ENCODE peak calls at places on chromosomes 2 and 18, in six cellular contexts. F is bronchial epithelial cell, X is OCI-LY7, C is choroid plexus epithelial cell, G is fibroblast of pulmonary artery, L is body of pancreas. U is an unnamed sample.

GRCh38 chr2:205700331-205701132 is 18.2 kb downstream of the NRP2 start:
- DNase-seq in F (peak), X (peak), C (peak), G (peak), L (no peak), U (no peak)

GRCh38 chr2:54629914-54630609 is 93.4 kb upstream of the EML6 start:
- DNase-seq in F (peak), X (no peak), C (peak), G (peak), L (peak), U (no peak)

GRCh38 chr2:100577777-100578176 is 15.0 kb downstream of the PDCL3 start:
- DNase-seq in F (peak), X (no peak), C (no peak), G (no peak), L (no peak), U (no peak)

GRCh38 chr2:208064220-208064951 is 39.1 kb upstream of the PLEKHM3 start:
- DNase-seq in F (peak), X (no peak), C (peak), G (peak), L (no peak), U (peak)

GRCh38 chr2:36871068-36871707 is 95.1 kb downstream of the STRN start:
- DNase-seq in F (peak), X (no peak), C (no peak), G (no peak), L (no peak), U (no peak)

GRCh38 chr2:47488870-47489584 is 86.1 kb downstream of the MSH2 start:
- DNase-seq in F (peak), X (no peak), C (peak), G (peak), L (peak), U (no peak)

GRCh38 chr2:43707255-43707654 is 31.0 kb upstream of the C1GALT1C1L start:
- DNase-seq in F (peak), X (no peak), C (peak), G (peak), L (peak), U (no peak)

GRCh38 chr2:136116813-136117390 is 1.0 kb downstream of the CXCR4 start:
- DNase-seq in F (no peak), X (peak), C (no peak), G (no peak), L (no peak), U (peak)

GRCh38 chr2:207632575-207633492 is 7.6 kb upstream of the METTL21A start:
- DNase-seq in F (peak), X (no peak), C (peak), G (peak), L (no peak), U (no peak)

GRCh38 chr18:12271376-12272235 is 17.4 kb downstream of the CIDEA start:
- DNase-seq in F (peak), X (peak), C (peak), G (peak), L (peak), U (peak)

GRCh38 chr2:133411857-133412256 is 156.4 kb downstream of the NCKAP5 start:
- DNase-seq in F (no peak), X (no peak), C (no peak), G (no peak), L (no peak), U (no peak)

GRCh38 chr2:32011566-32011960 is 755 bp upstream of the MEMO1 start:
- DNase-seq in F (no peak), X (peak), C (no peak), G (no peak), L (no peak), U (no peak)

GRCh38 chr18:473687-474265 is 26.7 kb downstream of the COLEC12 start:
- DNase-seq in F (no peak), X (no peak), C (no peak), G (peak), L (no peak), U (no peak)

GRCh38 chr18:76262956-76263955 is 231.8 kb downstream of the ZNF516 start:
- DNase-seq in F (no peak), X (no peak), C (no peak), G (no peak), L (no peak), U (no peak)

GRCh38 chr2:175366814-175367213 is 185.3 kb upstream of the ATP5MC3 start:
- DNase-seq in F (peak), X (peak), C (peak), G (peak), L (no peak), U (no peak)

GRCh38 chr2:64730551-64731305 is 77.0 kb upstream of the SERTAD2 start:
- DNase-seq in F (peak), X (peak), C (peak), G (peak), L (peak), U (peak)

GRCh38 chr18:76886112-76886511 is 63.8 kb downstream of the ZNF236 start:
- DNase-seq in F (no peak), X (no peak), C (no peak), G (no peak), L (no peak), U (no peak)

GRCh38 chr2:129936334-129936934 is 43.0 kb upstream of the RAB6C start:
- DNase-seq in F (peak), X (no peak), C (no peak), G (no peak), L (peak), U (no peak)

GRCh38 chr18:26482567-26482966 is 65.8 kb downstream of the KCTD1 start:
- DNase-seq in F (no peak), X (no peak), C (no peak), G (no peak), L (no peak), U (no peak)

GRCh38 chr18:41872206-41872605 is 82.8 kb upstream of the PIK3C3 start:
- DNase-seq in F (no peak), X (no peak), C (no peak), G (no peak), L (no peak), U (no peak)

GRCh38 chr2:71884303-71885042 is 263.2 kb downstream of the CYP26B1 start:
- DNase-seq in F (peak), X (no peak), C (peak), G (peak), L (peak), U (no peak)

GRCh38 chr2:144583741-144584453 is 64.0 kb upstream of the ZEB2 start:
- DNase-seq in F (peak), X (no peak), C (peak), G (peak), L (no peak), U (no peak)

GRCh38 chr2:55063713-55064323 is 13.6 kb upstream of the RTN4 start:
- DNase-seq in F (no peak), X (peak), C (no peak), G (no peak), L (no peak), U (no peak)

GRCh38 chr2:30914456-30914855 is 107.2 kb upstream of the CAPN13 start:
- DNase-seq in F (peak), X (no peak), C (no peak), G (no peak), L (no peak), U (no peak)

GRCh38 chr2:62221141-62221540 is 25.2 kb downstream of the B3GNT2 start:
- DNase-seq in F (no peak), X (no peak), C (peak), G (peak), L (no peak), U (no peak)

GRCh38 chr2:238425979-238426567 is 654 bp upstream of the ASB1 start:
- DNase-seq in F (peak), X (peak), C (peak), G (peak), L (no peak), U (peak)

DNA sequence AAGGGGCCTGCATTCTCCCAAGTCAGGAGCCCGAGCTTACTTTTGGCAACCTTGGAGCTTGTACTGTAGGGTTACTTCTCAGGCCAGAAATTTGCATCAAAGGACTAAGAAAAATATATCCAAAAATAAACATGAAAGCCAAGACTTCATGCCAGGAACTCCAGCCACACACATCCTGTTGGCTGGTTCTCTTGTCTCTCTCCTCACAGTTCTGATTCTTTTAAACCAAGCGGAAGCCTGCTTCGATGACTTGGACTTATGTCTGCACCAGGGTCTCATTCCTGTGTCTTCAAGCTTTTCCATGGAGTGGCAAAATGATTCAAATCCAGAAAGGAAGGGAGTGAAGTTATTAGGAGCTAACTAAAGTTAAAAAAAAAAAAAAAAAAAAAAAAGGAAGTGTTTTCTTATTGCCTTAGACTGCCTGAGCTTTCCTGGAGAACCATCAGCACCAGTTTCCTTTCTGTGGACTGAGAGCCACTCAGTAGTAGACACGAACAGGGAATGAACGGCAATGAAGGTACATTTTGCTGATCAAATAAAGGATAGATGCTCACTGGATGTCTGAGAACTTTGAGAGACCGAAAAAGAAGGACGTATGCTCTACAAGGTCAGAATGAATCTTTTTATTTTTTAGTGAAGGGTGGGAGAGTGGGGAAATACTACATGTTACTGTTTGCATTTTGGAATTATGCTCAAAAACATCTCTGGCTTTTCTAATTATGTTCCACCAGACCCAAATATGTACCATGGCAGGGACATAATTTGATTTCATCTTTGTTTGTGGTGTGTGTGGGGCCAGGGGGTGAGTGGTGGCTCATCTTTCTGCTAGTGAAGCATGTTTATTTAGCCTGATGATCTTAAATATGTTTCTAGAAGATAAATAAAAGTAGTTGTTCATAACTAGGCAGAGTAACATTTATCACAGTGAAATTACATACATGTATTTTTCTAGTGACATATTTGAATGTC is 86.0 kb downstream of the RAPGEF4 start:
- DNase-seq in F (no peak), X (no peak), C (no peak), G (peak), L (no peak), U (no peak)
- H3K4me3 ChIP-seq in F (no peak), X (no peak), C (no peak), G (no peak), L (no peak), U (no peak)

DNA sequence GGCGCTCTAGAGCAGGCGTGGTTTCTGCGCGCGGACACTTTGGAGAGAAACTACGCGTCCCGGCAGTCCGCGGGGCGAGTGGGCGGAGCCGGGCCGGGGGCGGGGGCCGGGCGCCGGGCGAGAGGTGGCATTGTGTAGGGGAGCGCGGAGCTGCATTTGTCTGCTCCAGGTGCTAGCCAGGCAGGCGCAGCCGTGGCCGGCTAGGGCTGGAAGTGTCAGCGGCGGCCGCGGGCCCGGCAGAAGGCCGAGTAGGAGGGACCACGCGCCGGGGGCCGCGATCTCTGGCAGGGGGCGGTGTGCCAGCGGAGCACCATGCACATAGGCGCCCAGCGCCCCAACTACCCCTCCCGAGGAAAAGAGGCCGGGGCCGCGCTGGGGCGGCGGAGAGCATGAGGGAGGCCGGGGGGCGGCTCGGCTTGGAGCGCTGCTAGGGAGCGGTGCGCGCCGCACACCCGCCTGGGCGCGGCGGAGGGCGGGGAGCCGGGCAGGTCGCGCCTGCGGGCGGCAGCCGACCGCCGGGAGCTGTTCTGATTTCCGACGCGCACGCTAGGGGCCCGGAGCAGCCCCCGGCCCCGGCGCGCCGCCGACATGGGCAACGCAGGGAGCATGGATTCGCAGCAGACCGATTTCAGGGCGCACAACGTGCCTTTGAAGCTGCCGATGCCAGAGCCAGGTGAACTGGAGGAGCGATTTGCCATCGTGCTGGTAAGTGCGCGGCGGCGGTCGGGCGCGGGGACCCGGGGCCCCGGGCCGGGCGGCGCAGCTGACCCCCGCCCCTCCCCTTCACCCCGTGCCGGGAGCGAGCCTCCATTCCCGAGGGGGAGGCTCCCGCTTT is at the start of gene FMNL2:
- DNase-seq in F (peak), X (peak), C (peak), G (peak), L (peak), U (peak)
- TF ChIP-seq CTCF in F (peak), X (no peak), C (no peak), G (no peak), L (no peak), U (no peak)

GRCh38 chr2:16438571-16439294 is 226.9 kb downstream of the CYRIA start:
- DNase-seq in F (no peak), X (no peak), C (no peak), G (no peak), L (no peak), U (no peak)
- H3K4me3 ChIP-seq in F (no peak), X (no peak), C (no peak), G (no peak), L (no peak), U (no peak)

GRCh38 chr2:151946856-151947523 is 118.8 kb upstream of the ARL5A start:
- DNase-seq in F (peak), X (peak), C (peak), G (peak), L (peak), U (no peak)
- TF ChIP-seq CTCF in F (peak), X (peak), C (peak), G (peak), L (peak), U (peak)

GRCh38 chr2:119252186-119253113 is 28.8 kb downstream of the STEAP3 start:
- DNase-seq in F (peak), X (no peak), C (peak), G (peak), L (no peak), U (no peak)
- H3K4me3 ChIP-seq in F (no peak), X (no peak), C (no peak), G (no peak), L (no peak), U (no peak)

DNA sequence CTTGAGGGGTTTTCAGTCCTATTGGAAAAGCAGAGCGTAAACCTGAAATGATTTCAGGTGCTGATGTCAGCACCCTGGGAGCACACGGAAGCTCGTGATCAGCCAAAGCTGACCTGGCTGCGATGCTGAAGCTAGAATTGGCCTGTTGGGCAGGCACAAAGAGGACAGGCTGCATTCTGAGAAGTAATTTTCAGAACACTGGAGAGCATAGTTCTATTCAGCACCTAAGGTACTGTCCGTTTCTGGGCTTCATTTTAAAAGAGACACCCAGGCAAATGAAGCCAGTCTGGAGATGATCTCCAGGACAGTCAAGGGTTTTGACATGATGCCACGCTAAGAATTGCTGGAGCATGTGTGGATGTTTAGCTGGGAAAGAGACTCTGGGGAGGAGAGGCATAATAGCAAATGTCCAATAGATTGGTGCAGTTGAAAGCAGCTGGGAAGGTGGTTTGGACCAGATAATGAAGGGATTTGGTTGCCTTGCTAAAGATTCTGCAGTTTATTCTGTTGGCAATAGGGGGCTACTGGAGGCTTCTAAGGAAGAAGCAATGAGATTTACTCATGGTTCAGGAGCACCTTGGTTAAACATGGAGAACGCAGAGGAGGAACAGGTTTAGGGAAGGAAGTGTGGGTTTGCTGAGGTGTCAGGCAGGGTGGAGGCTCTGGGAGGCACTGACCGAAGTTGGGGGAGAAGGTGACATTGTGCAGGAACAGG is 86.6 kb downstream of the ACOXL start:
- DNase-seq in F (no peak), X (peak), C (peak), G (no peak), L (no peak), U (no peak)
- TF ChIP-seq CTCF in F (no peak), X (peak), C (peak), G (peak), L (no peak), U (peak)